ENCODE peak calls at places on chromosomes 7 and 10, in six cellular contexts. Y is pancreas, Z is left ventricle myocardium inferior, B is transverse colon, F is RWPE2, J is lower lobe of right lung. N is an unnamed sample. For H3K4me1, the result is how much of the 10 kb centered on the place peaks cover.

GRCh38 chr7:139523199-139523941 is at the start of gene CLEC2L:
- DNase-seq in Y (no peak), Z (no peak), B (no peak), F (no peak), J (no peak), N (no peak)

GRCh38 chr7:36440880-36441279 is 51.2 kb downstream of the ANLN start:
- DNase-seq in Y (no peak), Z (no peak), B (no peak), F (no peak), J (no peak), N (peak)

GRCh38 chr7:67821116-67821515 is 824.5 kb downstream of the TYW1 start:
- DNase-seq in Y (no peak), Z (no peak), B (no peak), F (no peak), J (no peak), N (no peak)

GRCh38 chr10:88879754-88880286 is at the start of gene STAMBPL1:
- DNase-seq in Y (no peak), Z (no peak), B (peak), F (no peak), J (no peak), N (peak)

GRCh38 chr10:132867801-132868644 is 74.3 kb downstream of the CFAP46 start:
- DNase-seq in Y (no peak), Z (peak), B (peak), F (peak), J (peak), N (no peak)

GRCh38 chr10:50576245-50576815 is 47.4 kb downstream of the SGMS1 start:
- DNase-seq in Y (no peak), Z (no peak), B (no peak), F (no peak), J (no peak), N (no peak)

GRCh38 chr7:98137826-98138151 is 31.1 kb downstream of the LMTK2 start:
- DNase-seq in Y (no peak), Z (no peak), B (no peak), F (no peak), J (no peak), N (no peak)

GRCh38 chr7:98291717-98292116 is 10.2 kb downstream of the BRI3 start:
- DNase-seq in Y (no peak), Z (no peak), B (no peak), F (no peak), J (no peak), N (no peak)

GRCh38 chr7:96933067-96933645 is 72.2 kb upstream of the DLX6 start:
- DNase-seq in Y (no peak), Z (no peak), B (no peak), F (no peak), J (no peak), N (no peak)

GRCh38 chr7:130986271-130986690 is 252.3 kb upstream of the KLF14 start:
- DNase-seq in Y (no peak), Z (no peak), B (no peak), F (no peak), J (no peak), N (peak)

GRCh38 chr7:151491859-151492258 is 27.8 kb downstream of the RHEB start:
- DNase-seq in Y (no peak), Z (no peak), B (no peak), F (no peak), J (no peak), N (no peak)

GRCh38 chr10:6055929-6056328 is 6.2 kb downstream of the IL2RA start:
- DNase-seq in Y (no peak), Z (no peak), B (no peak), F (no peak), J (no peak), N (no peak)

GRCh38 chr10:115572740-115573455 is 479.7 kb downstream of the ATRNL1 start:
- DNase-seq in Y (no peak), Z (no peak), B (no peak), F (no peak), J (no peak), N (no peak)

GRCh38 chr10:13865758-13866491 is 279.2 kb downstream of the PRPF18 start:
- DNase-seq in Y (no peak), Z (no peak), B (no peak), F (peak), J (no peak), N (no peak)

GRCh38 chr10:22852712-22853353 is 75.0 kb upstream of the ARMC3 start:
- DNase-seq in Y (no peak), Z (no peak), B (no peak), F (no peak), J (no peak), N (no peak)

GRCh38 chr10:42551582-42552187 is 86.7 kb downstream of the ZNF33B start:
- DNase-seq in Y (peak), Z (no peak), B (no peak), F (no peak), J (no peak), N (no peak)

GRCh38 chr7:38795596-38795995 is 113.4 kb downstream of the VPS41 start:
- DNase-seq in Y (no peak), Z (no peak), B (no peak), F (no peak), J (no peak), N (no peak)

GRCh38 chr7:90192876-90193765 is 18.4 kb upstream of the STEAP2 start:
- DNase-seq in Y (no peak), Z (no peak), B (no peak), F (no peak), J (no peak), N (no peak)

GRCh38 chr7:131108212-131108980 is 219.3 kb upstream of the MKLN1 start:
- DNase-seq in Y (no peak), Z (no peak), B (peak), F (no peak), J (no peak), N (peak)

GRCh38 chr7:4610768-4611467 is 71.2 kb upstream of the FOXK1 start:
- DNase-seq in Y (peak), Z (no peak), B (peak), F (no peak), J (no peak), N (peak)

GRCh38 chr7:13912740-13913320 is 76.6 kb downstream of the ETV1 start:
- DNase-seq in Y (no peak), Z (no peak), B (no peak), F (no peak), J (no peak), N (no peak)

GRCh38 chr7:24392774-24393173 is 108.8 kb downstream of the NPY start:
- DNase-seq in Y (no peak), Z (no peak), B (no peak), F (no peak), J (no peak), N (no peak)

DNA sequence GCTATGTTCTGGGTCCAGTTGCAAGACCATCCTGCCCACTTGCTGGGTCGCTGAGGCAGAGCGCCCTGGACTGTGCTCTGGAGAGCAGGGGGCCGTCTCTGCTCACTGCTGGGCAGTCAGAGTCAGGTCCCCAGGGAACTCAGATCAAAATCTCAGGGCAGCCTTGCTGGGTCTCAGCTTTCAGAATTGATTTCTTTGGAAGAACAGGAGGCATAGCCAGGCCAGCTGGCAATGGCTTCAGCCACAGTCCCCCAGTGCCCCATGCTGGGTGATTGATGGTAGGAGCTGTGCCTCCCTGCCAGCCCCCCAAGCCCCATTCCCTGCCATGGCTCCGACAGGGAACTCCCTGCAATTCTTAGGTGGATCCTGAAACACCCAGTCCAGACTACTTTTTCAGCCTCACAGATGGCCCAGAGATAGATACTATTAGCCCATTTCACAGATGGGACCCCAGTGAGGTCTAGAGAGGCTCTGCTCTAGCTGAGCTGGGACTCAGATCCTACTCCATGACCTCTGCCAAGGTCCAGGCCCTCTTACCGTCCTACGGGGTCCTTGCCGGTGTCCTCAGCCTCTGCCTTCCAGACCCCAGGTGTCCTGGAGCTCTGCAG is 470 bp downstream of the MMRN2 start:
- DNase-seq in Y (no peak), Z (no peak), B (no peak), F (no peak), J (peak), N (peak)
- H3K4me1 ChIP-seq in Y (under half), Z (half or more), B (under half), F (under half), J (half or more), N (under half)

GRCh38 chr7:88215295-88215694 is 4.5 kb downstream of the SRI start:
- DNase-seq in Y (no peak), Z (no peak), B (no peak), F (no peak), J (no peak), N (no peak)

GRCh38 chr7:88218428-88218745 is 1.5 kb downstream of the SRI start:
- DNase-seq in Y (no peak), Z (no peak), B (no peak), F (no peak), J (no peak), N (no peak)

GRCh38 chr7:88214456-88214855 is 5.4 kb downstream of the SRI start:
- DNase-seq in Y (no peak), Z (no peak), B (no peak), F (no peak), J (no peak), N (no peak)

GRCh38 chr7:88217675-88218427 is 2.0 kb downstream of the SRI start:
- DNase-seq in Y (no peak), Z (no peak), B (no peak), F (no peak), J (no peak), N (no peak)

GRCh38 chr7:88216276-88216675 is 3.6 kb downstream of the SRI start:
- DNase-seq in Y (no peak), Z (no peak), B (no peak), F (no peak), J (no peak), N (no peak)
- H3K4me3 ChIP-seq in Y (no peak), Z (no peak), B (no peak), F (no peak), J (no peak), N (no peak)

GRCh38 chr7:47501406-47501805 is 80.5 kb downstream of the TNS3 start:
- DNase-seq in Y (no peak), Z (no peak), B (no peak), F (no peak), J (no peak), N (no peak)
- H3K27ac ChIP-seq in Y (no peak), Z (no peak), B (peak), F (no peak), J (no peak), N (no peak)

GRCh38 chr7:27112960-27113949 is 10.8 kb upstream of the HOXA2 start:
- DNase-seq in Y (no peak), Z (no peak), B (peak), F (no peak), J (peak), N (no peak)
- H3K4me1 ChIP-seq in Y (under half), Z (under half), B (under half), F (under half), J (under half), N (under half)

DNA sequence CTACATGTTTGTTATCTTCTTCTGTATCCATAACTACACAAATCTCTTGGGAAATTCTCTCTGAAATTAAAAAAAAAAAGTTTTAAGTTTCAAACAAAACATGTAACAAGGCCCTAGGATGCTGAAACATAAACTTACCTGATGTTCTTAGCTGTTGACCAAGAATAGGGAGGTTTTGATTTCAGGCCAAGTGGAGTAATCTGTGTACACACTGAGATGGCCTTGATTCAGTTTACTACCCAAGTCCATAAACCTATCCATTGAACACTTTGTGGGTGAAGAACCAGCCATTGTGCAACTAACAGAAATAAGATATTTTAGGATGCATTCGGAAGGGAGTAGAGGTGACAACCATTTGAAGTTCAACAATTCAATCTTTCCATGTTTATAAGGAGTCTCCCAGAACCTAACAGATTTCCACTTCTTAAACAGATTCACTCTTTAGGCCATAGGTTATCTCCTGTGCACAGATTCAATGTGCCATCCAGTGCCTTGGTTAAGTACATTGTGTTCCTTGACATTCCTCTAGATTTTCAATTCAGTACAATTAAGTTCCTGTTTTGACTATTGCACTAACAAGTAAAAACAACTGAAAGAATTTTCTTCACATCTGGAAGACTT is 143.1 kb downstream of the CRPPA start:
- DNase-seq in Y (no peak), Z (no peak), B (no peak), F (no peak), J (no peak), N (no peak)
- H3K4me3 ChIP-seq in Y (no peak), Z (no peak), B (no peak), F (no peak), J (no peak), N (no peak)

GRCh38 chr10:124700293-124701037 is 43.7 kb downstream of the FAM53B start:
- DNase-seq in Y (no peak), Z (no peak), B (no peak), F (no peak), J (no peak), N (no peak)
- H3K27ac ChIP-seq in Y (no peak), Z (peak), B (peak), F (no peak), J (peak), N (no peak)

DNA sequence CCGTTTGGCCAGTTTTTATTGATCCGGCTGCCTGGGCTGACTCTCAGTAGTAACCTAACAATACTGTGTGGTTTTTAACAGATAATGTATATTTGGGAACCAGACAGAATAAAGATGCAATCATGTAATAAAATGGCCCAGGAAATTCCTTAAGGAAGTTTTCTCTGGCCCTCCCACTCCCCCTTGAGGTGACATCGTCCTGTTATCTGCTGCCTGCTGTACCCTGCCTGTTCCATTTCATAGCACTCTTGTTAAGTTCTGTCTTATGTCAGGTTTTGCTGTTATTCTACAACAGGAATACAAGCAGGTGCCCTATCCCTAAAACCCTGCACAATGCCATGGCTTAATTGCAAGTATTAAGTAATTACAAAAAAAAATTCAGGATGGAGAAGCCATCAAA is 12.5 kb downstream of the ITGB8 start:
- DNase-seq in Y (no peak), Z (no peak), B (no peak), F (no peak), J (no peak), N (no peak)
- H3K4me1 ChIP-seq in Y (under half), Z (under half), B (under half), F (under half), J (under half), N (under half)

GRCh38 chr10:112517381-112517976 is 70.5 kb downstream of the VTI1A start:
- DNase-seq in Y (peak), Z (no peak), B (no peak), F (no peak), J (no peak), N (no peak)
- H3K4me3 ChIP-seq in Y (no peak), Z (no peak), B (no peak), F (no peak), J (no peak), N (no peak)

GRCh38 chr7:82419200-82419599 is 24.4 kb downstream of the CACNA2D1 start:
- DNase-seq in Y (no peak), Z (peak), B (no peak), F (no peak), J (no peak), N (no peak)
- H3K27ac ChIP-seq in Y (no peak), Z (no peak), B (no peak), F (no peak), J (no peak), N (no peak)

GRCh38 chr7:134727711-134728110 is 51.7 kb upstream of the CALD1 start:
- DNase-seq in Y (no peak), Z (no peak), B (no peak), F (no peak), J (no peak), N (no peak)
- H3K4me1 ChIP-seq in Y (under half), Z (under half), B (under half), F (under half), J (under half), N (under half)